ENCODE peak calls at places on chromosomes 16 and 17, in six cellular contexts. K is tibial nerve, F is A549, O is choroid plexus epithelial cell, X is foreskin fibroblast, H is lower leg skin. Y is an unnamed sample.

GRCh38 chr17:44354582-44355309 is 8.9 kb downstream of the FAM171A2 start:
- DNase-seq in F (no peak), H (no peak), X (no peak), K (no peak), O (no peak), Y (no peak)

GRCh38 chr17:74971069-74971841 is 1.3 kb downstream of the HID1 start:
- DNase-seq in X (no peak), K (no peak), F (no peak), H (no peak), O (no peak), Y (no peak)

GRCh38 chr17:30519707-30520106 is 42.5 kb downstream of the GOSR1 start:
- DNase-seq in O (peak), X (peak), H (no peak), F (no peak), K (no peak), Y (peak)

GRCh38 chr16:73042807-73043206 is 5.1 kb downstream of the ZFHX3 start:
- DNase-seq in X (no peak), O (no peak), F (no peak), H (no peak), K (no peak), Y (no peak)

GRCh38 chr16:81326971-81327370 is 12.2 kb downstream of the GAN start:
- DNase-seq in O (no peak), X (no peak), K (no peak), F (no peak), H (no peak), Y (no peak)

GRCh38 chr16:79599256-79599836 is 1.2 kb downstream of the MAF start:
- DNase-seq in K (no peak), H (no peak), O (peak), F (peak), X (no peak), Y (no peak)

GRCh38 chr16:56814537-56815432 is 50.2 kb upstream of the SLC12A3 start:
- DNase-seq in H (no peak), O (no peak), K (no peak), F (peak), X (no peak), Y (no peak)

GRCh38 chr16:48507886-48508285 is 102.1 kb downstream of the N4BP1 start:
- DNase-seq in F (no peak), O (no peak), H (peak), K (no peak), X (no peak), Y (no peak)

GRCh38 chr16:83113317-83113716 is 486.5 kb downstream of the CDH13 start:
- DNase-seq in K (no peak), H (no peak), O (peak), X (no peak), F (peak), Y (no peak)

GRCh38 chr17:17443173-17443572 is 33.6 kb upstream of the MED9 start:
- DNase-seq in O (no peak), K (no peak), F (no peak), X (no peak), H (peak), Y (no peak)

GRCh38 chr17:17491031-17491471 is 5.1 kb downstream of the RASD1 start:
- DNase-seq in H (no peak), K (no peak), F (no peak), X (no peak), O (no peak), Y (no peak)

GRCh38 chr17:19703776-19704371 is 12.5 kb downstream of the SLC47A2 start:
- DNase-seq in O (no peak), H (peak), F (no peak), K (no peak), X (no peak), Y (no peak)

GRCh38 chr16:56246051-56246817 is 54.9 kb downstream of the GNAO1 start:
- DNase-seq in F (no peak), K (peak), H (no peak), X (peak), O (no peak), Y (peak)

GRCh38 chr17:1482686-1483445 is 9.6 kb downstream of the MYO1C start:
- DNase-seq in H (no peak), X (no peak), O (no peak), K (no peak), F (no peak), Y (no peak)

GRCh38 chr17:3879181-3879580 is 13.7 kb downstream of the CAMKK1 start:
- DNase-seq in K (no peak), X (peak), O (peak), H (no peak), F (no peak), Y (no peak)

GRCh38 chr17:42103221-42103954 is 5.1 kb upstream of the ZNF385C start:
- DNase-seq in H (no peak), F (no peak), K (no peak), X (no peak), O (no peak), Y (no peak)

GRCh38 chr16:26569793-26570192 is 496.9 kb upstream of the C16orf82 start:
- DNase-seq in O (peak), F (no peak), X (no peak), H (no peak), K (no peak), Y (no peak)

GRCh38 chr17:36920032-36921000 is 17.0 kb upstream of the LHX1 start:
- DNase-seq in X (no peak), O (peak), F (peak), H (no peak), K (no peak), Y (no peak)

DNA sequence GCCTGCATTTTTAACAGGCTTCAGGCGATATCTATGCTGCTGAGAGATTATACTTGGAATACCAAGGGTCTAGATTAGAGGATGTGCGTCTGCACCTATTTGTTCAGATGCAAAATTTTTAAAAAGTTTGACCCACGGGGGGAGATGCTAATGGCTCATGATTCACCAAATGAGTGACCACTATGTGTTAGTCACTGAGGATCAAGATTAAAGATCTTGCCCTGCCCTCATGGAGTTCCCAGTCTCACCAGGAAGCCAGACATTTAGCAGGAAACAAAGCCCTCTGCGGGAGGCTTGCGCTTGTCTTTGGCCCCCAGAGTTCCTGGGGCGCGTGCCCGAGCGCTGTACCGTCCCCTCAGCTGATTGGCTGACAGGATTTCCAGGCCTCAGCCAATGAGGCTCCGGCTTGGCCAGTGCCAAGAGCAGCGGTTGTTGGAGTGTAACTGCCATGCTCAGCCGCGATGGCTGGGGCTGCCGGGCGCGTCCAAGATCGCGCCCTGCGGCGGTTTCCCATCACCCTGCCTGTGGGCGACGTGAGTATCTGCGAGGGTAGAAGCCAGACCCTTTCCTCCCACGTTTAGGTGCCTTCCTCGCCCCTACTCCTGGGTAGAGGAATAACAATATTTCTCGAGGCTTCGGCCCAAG is 4.5 kb upstream of the DDX19B start:
- DNase-seq in F (no peak), K (no peak), H (peak), O (no peak), X (no peak), Y (no peak)
- H3K4me3 ChIP-seq in F (no peak), K (no peak), H (no peak), O (no peak), X (no peak), Y (no peak)

DNA sequence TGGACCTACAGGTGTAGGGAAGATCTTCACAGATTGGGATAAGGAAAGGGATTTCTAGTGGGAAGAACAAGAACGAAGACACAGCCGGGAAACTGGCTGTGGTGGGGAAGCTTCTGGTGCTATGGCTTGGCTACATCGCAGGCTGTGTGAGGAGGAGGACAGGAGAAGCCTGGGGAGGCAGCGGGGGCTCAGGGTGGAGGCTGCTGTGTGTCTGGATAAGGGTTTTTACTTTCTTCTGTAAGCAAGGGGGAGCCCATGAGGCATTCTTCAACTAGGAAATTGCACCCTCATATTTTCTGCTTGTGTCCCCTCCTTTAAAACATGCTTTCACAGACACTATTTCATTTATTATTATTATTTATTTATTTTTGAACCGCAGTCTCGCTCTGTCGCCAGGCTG is 2.9 kb upstream of the RHBDF2 start:
- DNase-seq in K (no peak), F (no peak), O (peak), X (no peak), H (no peak), Y (no peak)
- TF ChIP-seq CTCF in K (no peak), F (no peak), O (peak), X (peak), H (no peak), Y (no peak)

GRCh38 chr17:80480248-80480647 is 3.8 kb upstream of the NPTX1 start:
- DNase-seq in F (no peak), H (no peak), X (no peak), K (no peak), O (no peak), Y (no peak)

GRCh38 chr17:80476877-80477646 is 655 bp upstream of the NPTX1 start:
- DNase-seq in O (no peak), K (no peak), H (no peak), F (no peak), X (no peak), Y (no peak)

GRCh38 chr17:80479246-80479566 is 2.8 kb upstream of the NPTX1 start:
- DNase-seq in K (no peak), X (no peak), F (no peak), H (no peak), O (no peak), Y (no peak)

GRCh38 chr17:80477647-80478478 is 1.5 kb upstream of the NPTX1 start:
- DNase-seq in K (no peak), H (no peak), X (peak), O (peak), F (peak), Y (no peak)

DNA sequence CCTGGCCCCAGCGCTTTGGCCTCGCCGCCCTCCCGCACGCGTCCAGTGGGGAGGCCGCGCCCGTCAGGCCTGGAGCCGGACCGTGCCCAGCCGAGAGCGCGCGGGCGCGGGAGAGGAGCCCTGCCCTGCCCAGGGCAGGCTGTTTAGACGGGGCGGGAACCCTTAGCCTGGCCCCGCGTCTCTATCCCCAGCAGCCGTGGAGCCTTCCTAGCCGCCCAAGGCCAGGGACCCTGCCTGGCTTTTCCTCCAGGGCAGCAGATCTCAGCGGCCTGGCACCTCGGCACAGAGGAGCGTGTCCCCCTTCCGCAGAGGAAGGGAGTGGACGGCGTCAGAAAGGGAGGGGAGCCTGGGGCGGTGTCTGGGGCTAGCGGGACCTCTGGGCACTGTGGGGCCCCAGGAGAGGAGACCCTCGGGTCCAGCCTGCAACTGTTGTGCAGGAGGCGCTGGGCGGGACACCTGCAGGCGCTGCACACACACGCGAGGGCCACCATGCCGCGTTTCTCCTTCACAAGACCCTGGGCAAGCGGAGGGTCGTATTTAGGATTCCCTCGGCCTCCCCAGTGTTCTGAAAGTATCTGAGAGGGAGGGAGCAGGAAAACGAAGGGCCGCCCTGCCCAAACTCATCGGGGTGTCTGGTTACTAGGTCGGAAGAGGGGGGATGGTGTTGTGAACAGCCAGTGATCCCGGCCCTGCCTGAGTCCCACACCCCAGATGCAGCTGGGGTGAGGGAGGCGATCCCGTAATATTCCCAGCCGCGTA is 2.3 kb upstream of the NPTX1 start:
- DNase-seq in K (no peak), X (no peak), F (no peak), O (no peak), H (no peak), Y (no peak)
- H3K4me3 ChIP-seq in K (no peak), X (peak), F (peak), O (peak), H (no peak), Y (peak)

DNA sequence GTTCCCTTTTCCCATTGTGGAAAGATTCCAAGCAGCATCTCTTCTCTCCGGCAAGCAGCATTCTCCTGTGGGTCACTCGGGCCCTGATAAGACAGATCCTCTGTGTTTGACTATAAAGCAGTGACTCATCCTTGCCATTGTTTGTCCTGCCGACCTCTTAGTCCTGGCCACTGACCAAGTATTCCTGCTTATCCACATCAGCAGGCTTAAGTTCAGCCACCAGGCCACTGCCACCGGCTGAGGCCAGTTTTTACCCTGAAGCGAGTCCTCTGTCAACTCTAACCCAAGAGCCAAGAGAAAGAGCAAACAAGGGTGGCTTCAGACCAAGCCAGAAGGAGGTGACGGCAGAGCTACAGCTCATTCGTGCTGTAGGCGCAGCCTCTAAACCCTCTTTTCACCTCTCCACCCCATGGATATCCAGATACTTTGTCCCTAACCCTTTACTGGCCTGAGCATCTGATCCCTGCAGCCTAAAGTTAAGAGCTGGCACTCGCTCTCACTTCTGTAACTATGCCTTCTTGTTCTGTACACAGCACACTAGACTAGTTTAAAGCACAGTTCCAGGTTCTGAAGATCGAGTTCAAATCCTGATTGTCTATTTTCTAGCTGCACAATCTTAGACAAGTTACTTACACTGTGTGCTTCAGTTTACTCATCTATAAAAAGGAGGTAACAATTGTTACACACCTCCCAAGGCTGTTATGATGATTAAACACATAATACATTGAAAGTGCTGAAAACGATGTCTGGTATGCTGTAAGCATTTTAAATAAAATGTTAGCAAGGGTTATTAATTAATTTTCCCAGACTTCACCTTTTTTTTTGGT is 31.0 kb downstream of the SOX9 start:
- DNase-seq in K (no peak), F (peak), H (no peak), X (peak), O (peak), Y (no peak)
- TF ChIP-seq CTCF in K (no peak), F (no peak), H (no peak), X (no peak), O (no peak), Y (no peak)

Y was measured in AG04449.